ENCODE peak calls at places on chromosome 3, in ten cellular contexts. G, A, K, M, V, S, Y, X, Z and R are unnamed samples.

GRCh38 chr3:107596639-107597038 is 73.9 kb downstream of the BBX start:
- DNase-seq in G (no peak), A (no peak), K (no peak), M (no peak), V (no peak), S (no peak), Y (no peak), X (no peak), Z (no peak), R (no peak)

GRCh38 chr3:82001276-82001953 is 240.0 kb upstream of the GBE1 start:
- DNase-seq in G (no peak), A (no peak), K (no peak), M (no peak), V (no peak), S (no peak), Y (no peak), X (no peak), Z (no peak), R (no peak)

GRCh38 chr3:46640927-46641326 is 28.6 kb downstream of the FAM240A start:
- DNase-seq in G (no peak), A (no peak), K (no peak), M (no peak), V (no peak), S (no peak), Y (no peak), X (no peak), Z (no peak), R (no peak)

GRCh38 chr3:149969110-149969944 is 1.4 kb downstream of the PFN2 start:
- DNase-seq in G (peak), A (peak), K (peak), M (peak), V (peak), S (no peak), Y (peak), X (no peak), Z (peak), R (no peak)

GRCh38 chr3:120155108-120155507 is 60.9 kb upstream of the GSK3B start:
- DNase-seq in G (no peak), A (no peak), K (no peak), M (no peak), V (no peak), S (no peak), Y (no peak), X (no peak), Z (no peak), R (no peak)

GRCh38 chr3:45105855-45106655 is 40.1 kb downstream of the CDCP1 start:
- DNase-seq in G (no peak), A (no peak), K (no peak), M (no peak), V (no peak), S (no peak), Y (no peak), X (no peak), Z (no peak), R (no peak)

GRCh38 chr3:178381555-178381954 is 154.7 kb upstream of the KCNMB2 start:
- DNase-seq in G (no peak), A (no peak), K (no peak), M (no peak), V (no peak), S (no peak), Y (no peak), X (no peak), Z (no peak), R (no peak)

GRCh38 chr3:174317005-174317404 is 542.1 kb upstream of the NAALADL2 start:
- DNase-seq in G (no peak), A (no peak), K (no peak), M (no peak), V (no peak), S (no peak), Y (no peak), X (no peak), Z (no peak), R (no peak)

GRCh38 chr3:134446800-134447199 is 39.0 kb downstream of the ANAPC13 start:
- DNase-seq in G (no peak), A (no peak), K (no peak), M (no peak), V (no peak), S (no peak), Y (no peak), X (no peak), Z (no peak), R (no peak)

GRCh38 chr3:66140763-66141372 is 79.9 kb upstream of the SLC25A26 start:
- DNase-seq in G (no peak), A (no peak), K (no peak), M (no peak), V (no peak), S (no peak), Y (no peak), X (no peak), Z (no peak), R (no peak)

DNA sequence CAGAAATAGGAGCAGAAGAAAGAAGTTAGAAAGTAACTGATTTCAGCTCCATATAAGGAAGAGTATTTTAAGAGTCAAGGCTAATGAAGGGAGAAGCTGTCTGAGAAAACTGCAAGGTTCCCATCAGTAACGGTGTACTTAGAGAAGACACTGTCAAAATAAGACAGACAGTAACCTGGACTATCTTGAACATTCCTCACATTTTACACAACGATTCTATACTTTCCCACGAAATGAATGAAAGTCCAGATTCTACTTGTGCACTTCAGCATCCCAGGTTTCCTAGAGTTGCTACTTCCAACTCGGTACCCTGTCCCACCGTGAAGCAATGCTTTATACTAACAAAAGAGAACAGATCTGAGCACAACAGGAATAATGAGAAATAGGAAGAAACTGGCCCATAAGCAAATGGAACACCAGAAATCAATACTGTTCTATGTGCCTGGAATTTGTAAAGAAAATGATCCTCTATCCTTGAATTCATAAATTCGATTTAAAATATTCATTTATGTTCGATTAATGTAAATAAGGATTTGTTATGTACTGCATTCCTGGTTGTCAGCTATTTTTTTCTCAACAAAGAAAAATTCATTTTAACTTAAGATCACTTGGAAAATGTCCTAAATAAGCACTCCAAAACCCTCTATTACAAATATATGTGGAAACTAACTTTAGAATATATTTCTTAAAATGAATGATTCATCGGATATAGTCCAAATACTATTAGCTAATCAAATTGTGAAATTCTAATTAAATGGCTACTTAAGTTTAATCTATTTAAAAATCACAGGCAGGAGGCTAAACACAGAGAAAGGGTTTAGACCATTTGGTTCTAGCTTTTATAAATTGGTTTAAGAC is 1.5 kb downstream of the C3orf70 start:
- DNase-seq in G (no peak), A (no peak), K (no peak), M (no peak), V (no peak), S (no peak), Y (no peak), X (no peak), Z (no peak), R (no peak)
- H3K4me3 ChIP-seq in G (no peak), A (peak), K (peak), M (no peak), V (peak), S (no peak), Y (peak), X (no peak), Z (peak), R (no peak)

DNA sequence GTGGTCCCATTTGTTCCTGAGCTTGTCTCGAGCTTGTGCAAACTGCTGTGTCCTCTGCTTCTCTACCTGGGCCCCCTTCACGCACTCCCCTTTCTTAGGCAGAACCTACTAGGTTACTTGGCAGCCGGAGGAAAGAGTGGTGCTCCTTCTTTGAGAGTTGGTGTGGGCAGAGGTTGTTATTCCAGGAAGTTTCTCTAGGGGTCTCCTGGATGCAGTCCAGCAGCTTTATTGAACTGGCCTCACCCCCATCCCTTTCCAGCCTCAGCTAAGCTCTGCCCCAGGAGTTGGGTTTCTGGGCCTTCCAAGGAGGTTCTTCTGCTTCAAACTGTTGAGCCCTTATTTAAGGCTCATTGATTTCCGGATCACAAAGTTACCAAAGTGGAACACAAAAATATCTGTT is 103.2 kb downstream of the C3orf70 start:
- DNase-seq in G (no peak), A (no peak), K (no peak), M (no peak), V (no peak), S (no peak), Y (no peak), X (no peak), Z (no peak), R (no peak)
- H3K4me3 ChIP-seq in G (no peak), A (no peak), K (no peak), M (no peak), V (no peak), S (no peak), Y (no peak), X (no peak), Z (no peak), R (no peak)

GRCh38 chr3:12384451-12385233 is 95.8 kb downstream of the PPARG start:
- DNase-seq in G (no peak), A (no peak), K (no peak), M (no peak), V (no peak), S (no peak), Y (no peak), X (no peak), Z (no peak), R (no peak)
- H3K4me3 ChIP-seq in G (no peak), A (no peak), K (no peak), M (no peak), V (no peak), S (no peak), Y (no peak), X (no peak), Z (no peak), R (no peak)

GRCh38 chr3:99639579-99639978 is 1.2 kb downstream of the COL8A1 start:
- DNase-seq in G (no peak), A (no peak), K (no peak), M (no peak), V (no peak), S (no peak), Y (no peak), X (no peak), Z (no peak), R (no peak)

GRCh38 chr3:99637381-99638111 is 848 bp upstream of the COL8A1 start:
- DNase-seq in G (no peak), A (no peak), K (peak), M (peak), V (peak), S (no peak), Y (peak), X (peak), Z (no peak), R (no peak)

GRCh38 chr3:99637041-99637380 is 1.4 kb upstream of the COL8A1 start:
- DNase-seq in G (no peak), A (no peak), K (no peak), M (no peak), V (no peak), S (no peak), Y (no peak), X (no peak), Z (no peak), R (no peak)

GRCh38 chr3:99640214-99640851 is 1.9 kb downstream of the COL8A1 start:
- DNase-seq in G (no peak), A (no peak), K (no peak), M (no peak), V (no peak), S (no peak), Y (no peak), X (no peak), Z (no peak), R (no peak)

DNA sequence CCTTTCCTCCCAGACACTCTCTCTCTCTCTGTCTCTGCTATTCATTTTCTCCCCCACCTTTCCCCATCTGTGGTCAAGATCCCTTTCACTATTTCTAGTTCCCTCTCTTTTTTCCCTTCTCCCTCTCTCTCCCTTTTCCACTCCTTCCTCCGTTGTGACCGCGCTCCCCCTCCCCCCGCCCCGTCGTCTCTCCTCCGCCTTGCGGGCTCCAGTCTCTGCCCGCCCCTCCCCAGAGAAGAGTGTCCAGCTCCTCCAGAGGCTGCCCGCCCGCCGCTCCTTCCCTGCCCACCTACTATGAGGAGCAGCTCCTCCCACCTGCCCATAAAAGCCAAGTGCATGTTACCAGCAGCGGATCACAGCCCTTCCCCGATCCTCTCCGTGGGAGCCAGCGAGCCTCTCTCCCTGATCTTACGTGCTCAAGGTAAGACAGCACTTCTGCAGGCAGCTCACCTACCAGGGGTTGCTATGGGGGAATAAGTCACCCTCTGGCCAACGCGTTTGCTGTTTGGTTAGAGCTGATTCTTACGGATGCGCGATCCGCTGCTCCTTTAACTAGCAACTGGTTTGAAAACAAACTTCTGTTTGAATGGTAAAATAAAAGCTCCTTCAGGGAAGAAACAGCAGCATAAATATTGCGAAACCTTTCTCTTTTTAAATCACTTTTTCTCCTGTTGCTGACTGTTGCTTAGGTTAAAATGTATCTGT is at the start of gene COL8A1:
- DNase-seq in G (no peak), A (peak), K (peak), M (peak), V (peak), S (no peak), Y (peak), X (peak), Z (peak), R (peak)
- H3K4me3 ChIP-seq in G (peak), A (peak), K (peak), M (peak), V (peak), S (no peak), Y (peak), X (peak), Z (peak), R (no peak)